ENCODE peak calls at places on chromosome 4, in seven cellular contexts. One of them, this sample, is unnamed.

GRCh38 chr4:42965326-42965725 is 72.8 kb downstream of the GRXCR1 start:
- DNase-seq in K562: no peak
- DNase-seq in H1: no peak
- DNase-seq in SK-N-SH: peak
- DNase-seq in GM12878: no peak
- DNase-seq in GM12892: no peak
- DNase-seq in HepG2: no peak
- DNase-seq in this sample: no peak

GRCh38 chr4:137451150-137451850 is 81.0 kb downstream of the PCDH18 start:
- DNase-seq in GM12892: no peak
- DNase-seq in K562: no peak
- DNase-seq in SK-N-SH: no peak
- DNase-seq in GM12878: no peak
- DNase-seq in H1: peak
- DNase-seq in HepG2: no peak
- DNase-seq in this sample: no peak

GRCh38 chr4:56055027-56055976 is 106.6 kb downstream of the CEP135 start:
- DNase-seq in K562: no peak
- DNase-seq in GM12878: no peak
- DNase-seq in SK-N-SH: no peak
- DNase-seq in H1: no peak
- DNase-seq in HepG2: no peak
- DNase-seq in GM12892: no peak
- DNase-seq in this sample: no peak

GRCh38 chr4:154208424-154208823 is 283.2 kb downstream of the DCHS2 start:
- DNase-seq in GM12878: no peak
- DNase-seq in H1: no peak
- DNase-seq in HepG2: no peak
- DNase-seq in SK-N-SH: no peak
- DNase-seq in K562: peak
- DNase-seq in GM12892: no peak
- DNase-seq in this sample: no peak

GRCh38 chr4:86497131-86497530 is 97.0 kb upstream of the PTPN13 start:
- DNase-seq in H1: no peak
- DNase-seq in K562: no peak
- DNase-seq in HepG2: no peak
- DNase-seq in GM12878: peak
- DNase-seq in GM12892: no peak
- DNase-seq in SK-N-SH: no peak
- DNase-seq in this sample: no peak

GRCh38 chr4:48781968-48782367 is 1.9 kb upstream of the FRYL start:
- DNase-seq in H1: no peak
- DNase-seq in HepG2: no peak
- DNase-seq in GM12892: no peak
- DNase-seq in GM12878: no peak
- DNase-seq in SK-N-SH: no peak
- DNase-seq in K562: no peak
- DNase-seq in this sample: no peak

GRCh38 chr4:42350611-42351182 is 46.6 kb upstream of the SHISA3 start:
- DNase-seq in H1: no peak
- DNase-seq in SK-N-SH: no peak
- DNase-seq in K562: no peak
- DNase-seq in GM12892: no peak
- DNase-seq in GM12878: no peak
- DNase-seq in HepG2: no peak
- DNase-seq in this sample: no peak

GRCh38 chr4:68218044-68218443 is 27.4 kb downstream of the TMPRSS11B start:
- DNase-seq in K562: no peak
- DNase-seq in GM12892: no peak
- DNase-seq in H1: no peak
- DNase-seq in GM12878: no peak
- DNase-seq in HepG2: no peak
- DNase-seq in SK-N-SH: no peak
- DNase-seq in this sample: no peak

GRCh38 chr4:89519771-89520170 is 212.2 kb upstream of the GPRIN3 start:
- DNase-seq in GM12892: no peak
- DNase-seq in HepG2: no peak
- DNase-seq in GM12878: no peak
- DNase-seq in K562: no peak
- DNase-seq in H1: no peak
- DNase-seq in SK-N-SH: no peak
- DNase-seq in this sample: no peak

GRCh38 chr4:92305148-92305877 is 1.5 kb downstream of the GRID2 start:
- DNase-seq in HepG2: no peak
- DNase-seq in GM12878: no peak
- DNase-seq in H1: peak
- DNase-seq in SK-N-SH: peak
- DNase-seq in GM12892: no peak
- DNase-seq in K562: no peak
- DNase-seq in this sample: peak

GRCh38 chr4:22901631-22902030 is 208.9 kb downstream of the GBA3 start:
- DNase-seq in GM12878: no peak
- DNase-seq in SK-N-SH: no peak
- DNase-seq in K562: no peak
- DNase-seq in HepG2: no peak
- DNase-seq in GM12892: no peak
- DNase-seq in H1: no peak
- DNase-seq in this sample: no peak

GRCh38 chr4:137534516-137534915 is 2.2 kb upstream of the PCDH18 start:
- DNase-seq in K562: no peak
- DNase-seq in GM12892: no peak
- DNase-seq in SK-N-SH: no peak
- DNase-seq in H1: no peak
- DNase-seq in HepG2: no peak
- DNase-seq in GM12878: no peak
- DNase-seq in this sample: no peak

GRCh38 chr4:128234836-128235235 is 52.8 kb downstream of the PGRMC2 start:
- DNase-seq in HepG2: no peak
- DNase-seq in GM12892: no peak
- DNase-seq in H1: no peak
- DNase-seq in SK-N-SH: no peak
- DNase-seq in GM12878: no peak
- DNase-seq in K562: no peak
- DNase-seq in this sample: no peak

GRCh38 chr4:85637778-85638177 is 162.8 kb downstream of the ARHGAP24 start:
- DNase-seq in K562: no peak
- DNase-seq in HepG2: no peak
- DNase-seq in GM12878: no peak
- DNase-seq in SK-N-SH: no peak
- DNase-seq in H1: no peak
- DNase-seq in GM12892: no peak
- DNase-seq in this sample: no peak

GRCh38 chr4:128177376-128177959 is 110.1 kb downstream of the PGRMC2 start:
- DNase-seq in GM12878: no peak
- DNase-seq in HepG2: no peak
- DNase-seq in GM12892: no peak
- DNase-seq in K562: peak
- DNase-seq in SK-N-SH: no peak
- DNase-seq in H1: no peak
- DNase-seq in this sample: no peak

GRCh38 chr4:188154668-188155423 is 15.6 kb downstream of the TRIML1 start:
- DNase-seq in GM12892: no peak
- DNase-seq in K562: no peak
- DNase-seq in HepG2: no peak
- DNase-seq in H1: no peak
- DNase-seq in SK-N-SH: no peak
- DNase-seq in GM12878: no peak
- DNase-seq in this sample: no peak

GRCh38 chr4:174713821-174714220 is 115.2 kb downstream of the GLRA3 start:
- DNase-seq in HepG2: no peak
- DNase-seq in H1: no peak
- DNase-seq in GM12878: no peak
- DNase-seq in SK-N-SH: no peak
- DNase-seq in K562: no peak
- DNase-seq in GM12892: no peak
- DNase-seq in this sample: no peak

GRCh38 chr4:153521995-153522799 is 56.0 kb downstream of the TMEM131L start:
- DNase-seq in H1: no peak
- DNase-seq in GM12892: no peak
- DNase-seq in SK-N-SH: no peak
- DNase-seq in K562: no peak
- DNase-seq in GM12878: peak
- DNase-seq in HepG2: no peak
- DNase-seq in this sample: no peak

DNA sequence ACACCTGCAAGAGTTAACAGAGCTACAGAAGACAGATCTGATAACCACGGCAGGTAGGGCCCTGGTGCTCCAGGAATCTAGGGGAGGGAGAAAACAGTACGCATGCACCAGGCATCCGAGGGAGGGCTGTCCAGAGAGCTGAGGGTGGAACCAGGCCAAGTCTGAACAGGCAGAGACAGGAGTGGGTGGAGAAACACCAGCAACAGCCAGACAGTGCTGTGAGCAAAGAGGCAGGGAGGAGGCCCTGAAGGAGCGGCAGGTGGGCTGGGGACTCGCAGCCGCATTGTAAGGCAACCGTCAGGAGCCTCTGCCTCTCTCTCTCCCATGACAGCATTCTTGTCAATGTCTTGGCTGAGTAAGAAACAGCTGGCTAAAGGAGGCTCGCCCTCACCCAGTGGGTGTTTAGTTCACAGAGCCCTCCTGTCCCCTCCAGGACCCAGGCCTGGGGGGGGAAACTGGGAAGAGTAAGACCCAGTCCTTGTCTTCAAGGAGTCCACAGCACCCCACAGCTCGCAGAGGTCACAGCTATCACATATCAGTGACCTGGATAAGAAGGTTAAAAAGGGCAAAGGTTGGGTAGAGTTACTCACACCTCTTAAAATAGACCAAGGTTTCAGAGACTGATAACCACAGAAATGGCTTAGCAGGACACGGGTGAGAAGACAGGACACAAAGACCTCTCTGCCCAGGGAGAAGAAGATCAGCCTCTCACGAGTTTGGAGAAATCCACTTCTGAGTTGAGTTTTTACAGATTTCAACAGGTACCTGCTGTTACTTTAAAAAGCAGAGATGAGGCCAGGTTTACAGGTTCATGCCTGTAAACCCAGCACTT is 10.5 kb downstream of the ACSL1 start:
- DNase-seq in GM12892: peak
- DNase-seq in HepG2: peak
- DNase-seq in GM12878: peak
- DNase-seq in H1: no peak
- DNase-seq in SK-N-SH: peak
- DNase-seq in K562: peak
- DNase-seq in this sample: no peak
- TF ChIP-seq TAF1 in GM12892: no peak
- TF ChIP-seq TAF1 in HepG2: no peak
- TF ChIP-seq TAF1 in GM12878: no peak
- TF ChIP-seq TAF1 in H1: no peak
- TF ChIP-seq TAF1 in SK-N-SH: no peak
- TF ChIP-seq TAF1 in K562: peak
- TF ChIP-seq TAF1 in this sample: no peak

GRCh38 chr4:1242506-1243450 is 6.2 kb downstream of the CTBP1 start:
- DNase-seq in HepG2: no peak
- DNase-seq in GM12878: no peak
- DNase-seq in SK-N-SH: peak
- DNase-seq in GM12892: no peak
- DNase-seq in K562: no peak
- DNase-seq in H1: no peak
- DNase-seq in this sample: no peak

GRCh38 chr4:1244081-1244977 is 4.6 kb downstream of the CTBP1 start:
- DNase-seq in GM12878: no peak
- DNase-seq in K562: peak
- DNase-seq in GM12892: no peak
- DNase-seq in HepG2: no peak
- DNase-seq in H1: no peak
- DNase-seq in SK-N-SH: peak
- DNase-seq in this sample: no peak

GRCh38 chr4:1241936-1242505 is 6.9 kb downstream of the CTBP1 start:
- DNase-seq in HepG2: no peak
- DNase-seq in K562: no peak
- DNase-seq in GM12892: no peak
- DNase-seq in H1: no peak
- DNase-seq in GM12878: no peak
- DNase-seq in SK-N-SH: peak
- DNase-seq in this sample: peak

GRCh38 chr4:1244978-1245471 is 3.9 kb downstream of the CTBP1 start:
- DNase-seq in K562: peak
- DNase-seq in H1: no peak
- DNase-seq in GM12878: no peak
- DNase-seq in HepG2: no peak
- DNase-seq in GM12892: no peak
- DNase-seq in SK-N-SH: no peak
- DNase-seq in this sample: no peak

GRCh38 chr4:1243451-1244080 is 5.4 kb downstream of the CTBP1 start:
- DNase-seq in H1: no peak
- DNase-seq in GM12878: no peak
- DNase-seq in K562: peak
- DNase-seq in HepG2: no peak
- DNase-seq in SK-N-SH: peak
- DNase-seq in GM12892: peak
- DNase-seq in this sample: no peak
- TF ChIP-seq TAF1 in H1: no peak
- TF ChIP-seq TAF1 in GM12878: no peak
- TF ChIP-seq TAF1 in K562: no peak
- TF ChIP-seq TAF1 in HepG2: no peak
- TF ChIP-seq TAF1 in SK-N-SH: no peak
- TF ChIP-seq TAF1 in GM12892: no peak
- TF ChIP-seq TAF1 in this sample: no peak

GRCh38 chr4:173432430-173432829 is 33.5 kb upstream of the SCRG1 start:
- DNase-seq in SK-N-SH: no peak
- DNase-seq in K562: no peak
- DNase-seq in GM12878: no peak
- DNase-seq in HepG2: no peak
- DNase-seq in GM12892: no peak
- DNase-seq in H1: no peak
- DNase-seq in this sample: no peak
- TF ChIP-seq TAF1 in SK-N-SH: no peak
- TF ChIP-seq TAF1 in K562: no peak
- TF ChIP-seq TAF1 in GM12878: no peak
- TF ChIP-seq TAF1 in HepG2: no peak
- TF ChIP-seq TAF1 in GM12892: no peak
- TF ChIP-seq TAF1 in H1: no peak
- TF ChIP-seq TAF1 in this sample: no peak

GRCh38 chr4:26493461-26493860 is 3.2 kb upstream of the CCKAR start:
- DNase-seq in GM12892: no peak
- DNase-seq in SK-N-SH: no peak
- DNase-seq in GM12878: no peak
- DNase-seq in HepG2: no peak
- DNase-seq in H1: no peak
- DNase-seq in K562: no peak
- DNase-seq in this sample: no peak

GRCh38 chr4:26490980-26491284 is 648 bp upstream of the CCKAR start:
- DNase-seq in SK-N-SH: no peak
- DNase-seq in K562: no peak
- DNase-seq in GM12878: no peak
- DNase-seq in HepG2: no peak
- DNase-seq in GM12892: no peak
- DNase-seq in H1: no peak
- DNase-seq in this sample: no peak

GRCh38 chr4:26489101-26489669 is 1.1 kb downstream of the CCKAR start:
- DNase-seq in K562: no peak
- DNase-seq in GM12892: no peak
- DNase-seq in HepG2: no peak
- DNase-seq in GM12878: no peak
- DNase-seq in SK-N-SH: no peak
- DNase-seq in H1: no peak
- DNase-seq in this sample: no peak

GRCh38 chr4:26491449-26492170 is 1.3 kb upstream of the CCKAR start:
- DNase-seq in SK-N-SH: no peak
- DNase-seq in GM12878: no peak
- DNase-seq in H1: no peak
- DNase-seq in HepG2: no peak
- DNase-seq in K562: no peak
- DNase-seq in GM12892: no peak
- DNase-seq in this sample: no peak

GRCh38 chr4:26490111-26490979 is at the start of gene CCKAR:
- DNase-seq in H1: no peak
- DNase-seq in HepG2: no peak
- DNase-seq in K562: no peak
- DNase-seq in GM12878: no peak
- DNase-seq in GM12892: no peak
- DNase-seq in SK-N-SH: peak
- DNase-seq in this sample: no peak
- TF ChIP-seq TAF1 in H1: no peak
- TF ChIP-seq TAF1 in HepG2: no peak
- TF ChIP-seq TAF1 in K562: no peak
- TF ChIP-seq TAF1 in GM12878: no peak
- TF ChIP-seq TAF1 in GM12892: no peak
- TF ChIP-seq TAF1 in SK-N-SH: no peak
- TF ChIP-seq TAF1 in this sample: no peak

This sample was measured in GM12891.